ENCODE peak calls at places on chromosome 22, in four cellular contexts. V is K562, Q is HepG2, K is A549. N is an unnamed sample.

GRCh38 chr22:32204856-32205722 is at the start of gene RFPL2:
- DNase-seq in V (no peak), Q (peak; percentile 61), K (peak; percentile 58), N (no peak)

GRCh38 chr22:49007013-49007653 is 820.5 kb downstream of the BRD1 start:
- DNase-seq in V (no peak), Q (no peak), K (no peak), N (no peak)

GRCh38 chr22:20150381-20151275 is at the start of gene CCDC188:
- DNase-seq in V (no peak), Q (no peak), K (no peak), N (no peak)

GRCh38 chr22:48754611-48755331 is 1072.9 kb downstream of the BRD1 start:
- DNase-seq in V (no peak), Q (no peak), K (no peak), N (no peak)

GRCh38 chr22:40043086-40043485 is 48.3 kb downstream of the FAM83F start:
- DNase-seq in V (no peak), Q (no peak), K (no peak), N (no peak)

GRCh38 chr22:38828191-38828590 is 15.6 kb downstream of the NPTXR start:
- DNase-seq in V (no peak), Q (no peak), K (no peak), N (no peak)

GRCh38 chr22:49262167-49262566 is 565.5 kb downstream of the BRD1 start:
- DNase-seq in V (no peak), Q (no peak), K (no peak), N (no peak)

GRCh38 chr22:44206696-44207095 is 26.0 kb downstream of the PARVG start:
- DNase-seq in V (no peak), Q (no peak), K (no peak), N (no peak)

GRCh38 chr22:49687333-49687732 is 140.3 kb downstream of the BRD1 start:
- DNase-seq in V (no peak), Q (no peak), K (no peak), N (no peak)

GRCh38 chr22:38221908-38222796 is 20.4 kb downstream of the MAFF start:
- DNase-seq in V (no peak), Q (no peak), K (no peak), N (no peak)

GRCh38 chr22:40396882-40397281 is 26.5 kb downstream of the SGSM3 start:
- DNase-seq in V (no peak), Q (no peak), K (no peak), N (no peak)

GRCh38 chr22:26648011-26648497 is 9.3 kb upstream of the MIAT start:
- DNase-seq in V (no peak), Q (no peak), K (no peak), N (no peak)

GRCh38 chr22:44683237-44683636 is 18.8 kb upstream of the PRR5 start:
- DNase-seq in V (no peak), Q (no peak), K (no peak), N (peak; percentile 45)

GRCh38 chr22:50260801-50261614 is 475 bp downstream of the MAPK12 start:
- DNase-seq in V (peak; percentile 59), Q (no peak), K (no peak), N (no peak)

GRCh38 chr22:42269407-42270177 is 861 bp downstream of the TCF20 start:
- DNase-seq in V (peak; percentile 68), Q (peak; percentile 67), K (peak; percentile 68), N (no peak)

GRCh38 chr22:40276877-40277823 is 69.2 kb upstream of the ADSL start:
- DNase-seq in V (no peak), Q (no peak), K (no peak), N (no peak)

GRCh38 chr22:43859176-43859575 is 3.1 kb downstream of the SULT4A1 start:
- DNase-seq in V (no peak), Q (no peak), K (no peak), N (no peak)

GRCh38 chr22:49833340-49834007 is 5.8 kb upstream of the BRD1 start:
- DNase-seq in V (no peak), Q (no peak), K (no peak), N (no peak)

GRCh38 chr22:37742374-37743092 is 45.7 kb downstream of the TRIOBP start:
- DNase-seq in V (no peak), Q (no peak), K (no peak), N (no peak)

GRCh38 chr22:46121079-46121478 is 29.2 kb upstream of the PPARA start:
- DNase-seq in V (no peak), Q (no peak), K (no peak), N (no peak)

GRCh38 chr22:20571078-20571503 is 63.7 kb downstream of the MED15 start:
- DNase-seq in V (no peak), Q (no peak), K (no peak), N (no peak)

GRCh38 chr22:40407021-40407761 is 36.8 kb downstream of the SGSM3 start:
- DNase-seq in V (no peak), Q (no peak), K (no peak), N (no peak)

GRCh38 chr22:43900206-43900605 is 8.4 kb upstream of the PNPLA5 start:
- DNase-seq in V (no peak), Q (no peak), K (no peak), N (no peak)

GRCh38 chr22:39351689-39352214 is 2.0 kb downstream of the SYNGR1 start:
- DNase-seq in V (no peak), Q (no peak), K (no peak), N (peak; percentile 25)

DNA sequence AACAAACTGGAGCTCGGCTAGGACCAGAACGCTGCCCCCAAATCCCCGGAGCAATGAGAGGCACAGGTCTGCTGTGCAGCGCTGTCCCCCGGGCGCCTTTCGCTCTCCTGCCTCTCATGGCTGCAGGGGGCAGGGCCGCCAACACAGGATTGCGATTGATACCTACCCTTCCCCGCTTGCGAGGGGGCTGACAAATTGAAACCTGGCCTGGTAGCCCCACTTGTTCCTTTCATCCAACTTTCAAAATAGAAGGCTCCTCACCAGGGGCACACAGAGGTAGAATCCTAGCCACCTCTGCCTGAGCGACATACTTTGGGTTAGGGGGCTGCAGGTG is 642 bp upstream of the CASTOR1 start:
- DNase-seq in V (no peak), Q (no peak), K (no peak), N (no peak)
- TF ChIP-seq POLR2A in V (no peak), Q (no peak), K (no peak), N (no peak)

GRCh38 chr22:34880667-34881066 is 185.3 kb upstream of the ISX start:
- DNase-seq in V (no peak), Q (no peak), K (no peak), N (no peak)
- TF ChIP-seq CHD4 in V (no peak), Q (no peak), K (no peak), N (no peak)

GRCh38 chr22:25208743-25209505 is 9.3 kb downstream of the CRYBB3 start:
- DNase-seq in V (no peak), Q (no peak), K (no peak), N (no peak)

GRCh38 chr22:25205847-25206246 is 6.2 kb downstream of the CRYBB3 start:
- DNase-seq in V (no peak), Q (no peak), K (no peak), N (no peak)

GRCh38 chr22:25208328-25208727 is 8.7 kb downstream of the CRYBB3 start:
- DNase-seq in V (no peak), Q (no peak), K (no peak), N (no peak)

GRCh38 chr22:25207553-25208157 is 8.0 kb downstream of the CRYBB3 start:
- DNase-seq in V (no peak), Q (no peak), K (no peak), N (no peak)

DNA sequence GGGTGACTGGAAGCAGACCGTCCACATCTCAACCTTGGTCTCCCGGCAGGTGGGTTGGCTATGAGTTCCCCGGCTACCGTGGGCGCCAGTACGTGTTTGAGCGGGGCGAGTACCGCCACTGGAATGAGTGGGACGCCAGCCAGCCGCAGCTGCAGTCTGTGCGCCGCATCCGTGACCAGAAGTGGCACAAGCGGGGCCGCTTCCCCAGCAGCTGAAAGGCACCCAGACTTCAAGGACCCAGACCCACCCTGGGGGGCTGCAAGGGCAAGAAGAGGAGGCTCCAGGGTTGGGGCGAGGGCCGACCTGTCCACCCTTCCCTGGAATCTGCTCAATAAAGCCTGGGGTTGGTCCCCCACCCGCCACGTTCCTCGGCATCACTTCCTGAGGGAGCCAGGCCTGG is 7.3 kb downstream of the CRYBB3 start:
- DNase-seq in V (no peak), Q (no peak), K (no peak), N (no peak)
- TF ChIP-seq POLR2A in V (no peak), Q (no peak), K (no peak), N (no peak)

DNA sequence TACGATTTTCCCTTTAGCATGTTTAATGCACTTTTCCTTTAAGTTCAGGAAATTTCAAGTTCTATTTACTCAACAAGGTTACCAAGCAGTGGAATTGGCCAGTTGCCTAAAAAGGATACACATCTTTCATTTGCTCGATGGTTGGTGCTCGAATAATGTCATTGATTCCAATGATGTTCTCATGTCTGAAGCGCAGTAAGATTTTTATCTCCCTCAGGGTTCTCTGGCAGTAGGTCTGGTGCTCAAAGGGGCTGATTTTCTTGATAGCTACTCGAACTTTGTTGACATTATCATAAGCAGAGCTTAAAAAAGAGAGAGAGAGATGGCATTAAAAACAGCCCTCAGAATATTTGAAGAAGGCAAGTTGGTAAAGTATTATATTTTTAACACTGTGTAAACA is 59.9 kb downstream of the MAPK1 start:
- DNase-seq in V (no peak), Q (no peak), K (no peak), N (no peak)
- TF ChIP-seq CHD4 in V (no peak), Q (no peak), K (no peak), N (no peak)

GRCh38 chr22:21652547-21653545 is 10.7 kb downstream of the SDF2L1 start:
- DNase-seq in V (peak; percentile 85), Q (no peak), K (no peak), N (no peak)

GRCh38 chr22:21650823-21651520 is 8.9 kb downstream of the SDF2L1 start:
- DNase-seq in V (no peak), Q (no peak), K (no peak), N (no peak)

GRCh38 chr22:21651521-21652009 is 9.5 kb downstream of the SDF2L1 start:
- DNase-seq in V (peak; percentile 89), Q (no peak), K (no peak), N (no peak)

GRCh38 chr22:21650280-21650679 is 8.2 kb downstream of the SDF2L1 start:
- DNase-seq in V (no peak), Q (no peak), K (no peak), N (no peak)

GRCh38 chr22:21652010-21652546 is 10.0 kb downstream of the SDF2L1 start:
- DNase-seq in V (peak; percentile 100), Q (peak; percentile 84), K (peak; percentile 88), N (peak; percentile 51)
- TF ChIP-seq POLR2A in V (no peak), Q (peak; percentile 65), K (no peak), N (peak; percentile 95)

GRCh38 chr22:23225724-23226496 is 45.6 kb downstream of the BCR start:
- DNase-seq in V (peak; percentile 59), Q (no peak), K (peak; percentile 24), N (no peak)
- TF ChIP-seq CHD4 in V (no peak), Q (no peak), K (no peak), N (no peak)

GRCh38 chr22:30635273-30636225 is at the start of gene SLC35E4:
- DNase-seq in V (peak; percentile 92), Q (peak; percentile 13), K (peak; percentile 71), N (peak; percentile 47)
- TF ChIP-seq POLR2A in V (peak; percentile 44), Q (no peak), K (peak; percentile 70), N (peak; percentile 73)

N was measured in GM12878.